ENCODE peak calls at places on chromosomes 2 and 18, in eight cellular contexts. B is NCI-H774, D is sciatic nerve, Z is cardiac muscle cell, O is cardiac fibroblast, W is posterior vena cava, E is substantia nigra, J is upper lobe of right lung. R is an unnamed sample.

GRCh38 chr2:160097329-160097728 is 34.9 kb upstream of the PLA2R1 start:
- DNase-seq in E (no peak), Z (no peak), W (no peak), O (no peak), D (no peak), J (no peak), B (no peak), R (no peak)

GRCh38 chr18:59874166-59874565 is 25.6 kb upstream of the PMAIP1 start:
- DNase-seq in D (no peak), B (no peak), E (no peak), Z (no peak), J (no peak), O (peak), W (no peak), R (no peak)

GRCh38 chr2:80573950-80574349 is 269.4 kb upstream of the LRRTM1 start:
- DNase-seq in E (no peak), B (no peak), W (no peak), O (no peak), D (no peak), J (no peak), Z (no peak), R (no peak)

GRCh38 chr2:206275274-206276160 is 1.1 kb downstream of the ZDBF2 start:
- DNase-seq in W (no peak), B (no peak), O (peak), D (no peak), Z (no peak), E (no peak), J (no peak), R (peak)

GRCh38 chr2:15795426-15795825 is 144.9 kb upstream of the MYCN start:
- DNase-seq in O (peak), W (no peak), B (no peak), E (no peak), J (no peak), D (peak), Z (no peak), R (no peak)

GRCh38 chr2:231718799-231719198 is 10.5 kb downstream of the PTMA start:
- DNase-seq in O (no peak), W (peak), D (no peak), J (peak), B (no peak), Z (no peak), E (no peak), R (no peak)

GRCh38 chr2:77086478-77086877 is 435.7 kb downstream of the LRRTM4 start:
- DNase-seq in J (no peak), B (no peak), E (no peak), Z (no peak), O (no peak), W (no peak), D (no peak), R (no peak)

GRCh38 chr2:129554373-129554772 is 425.1 kb upstream of the RAB6C start:
- DNase-seq in B (no peak), J (no peak), W (no peak), Z (no peak), O (no peak), E (no peak), D (no peak), R (no peak)

GRCh38 chr2:217880891-217881290 is 121.9 kb downstream of the TNS1 start:
- DNase-seq in O (no peak), E (no peak), D (no peak), W (no peak), B (no peak), Z (no peak), J (no peak), R (no peak)

GRCh38 chr2:111140815-111141214 is 20.1 kb downstream of the BCL2L11 start:
- DNase-seq in W (no peak), E (no peak), D (no peak), B (no peak), Z (no peak), J (no peak), O (no peak), R (no peak)

GRCh38 chr2:11250400-11251277 is 93.8 kb downstream of the ROCK2 start:
- DNase-seq in W (no peak), B (no peak), J (no peak), Z (no peak), E (no peak), D (no peak), O (peak), R (no peak)

GRCh38 chr2:2260691-2261268 is 70.3 kb downstream of the MYT1L start:
- DNase-seq in D (no peak), J (peak), B (no peak), W (no peak), O (no peak), E (no peak), Z (no peak), R (peak)

GRCh38 chr2:23561088-23561487 is 176.1 kb downstream of the KLHL29 start:
- DNase-seq in W (peak), B (no peak), Z (no peak), O (peak), J (no peak), E (no peak), D (no peak), R (no peak)

GRCh38 chr18:2414235-2414634 is 157.1 kb downstream of the METTL4 start:
- DNase-seq in O (no peak), Z (no peak), D (no peak), J (no peak), B (no peak), E (no peak), W (no peak), R (no peak)

GRCh38 chr2:223865124-223865523 is 27.7 kb upstream of the AP1S3 start:
- DNase-seq in O (no peak), E (no peak), D (no peak), W (no peak), B (no peak), J (no peak), Z (no peak), R (no peak)

GRCh38 chr2:100744589-100744988 is 75.3 kb upstream of the NPAS2 start:
- DNase-seq in B (no peak), O (no peak), Z (no peak), J (no peak), E (no peak), D (no peak), W (no peak), R (no peak)

GRCh38 chr2:234305846-234306245 is 191.0 kb downstream of the ARL4C start:
- DNase-seq in J (no peak), B (no peak), W (no peak), D (no peak), Z (no peak), O (no peak), E (no peak), R (no peak)

GRCh38 chr2:14232212-14232611 is 400.3 kb upstream of the LRATD1 start:
- DNase-seq in B (no peak), W (no peak), D (no peak), J (no peak), E (no peak), O (no peak), Z (no peak), R (no peak)

GRCh38 chr2:6832556-6832955 is 33.2 kb downstream of the CMPK2 start:
- DNase-seq in B (no peak), W (no peak), E (no peak), D (no peak), O (no peak), J (no peak), Z (no peak), R (no peak)

GRCh38 chr2:230913406-230913805 is 11.6 kb downstream of the GPR55 start:
- DNase-seq in E (no peak), J (peak), B (no peak), O (peak), Z (peak), W (peak), D (peak), R (no peak)

GRCh38 chr2:233414273-233414654 is 60.0 kb downstream of the DGKD start:
- DNase-seq in W (no peak), B (no peak), D (no peak), J (no peak), Z (no peak), O (peak), E (no peak), R (no peak)

GRCh38 chr2:222256250-222256649 is 42.5 kb downstream of the PAX3 start:
- DNase-seq in W (no peak), D (no peak), E (no peak), O (no peak), J (no peak), B (no peak), Z (no peak), R (no peak)

GRCh38 chr2:197130318-197130717 is 180.3 kb downstream of the ANKRD44 start:
- DNase-seq in W (no peak), O (no peak), D (no peak), B (no peak), J (no peak), E (no peak), Z (no peak), R (no peak)

R was measured in glutamatergic neuron.